ENCODE peak calls at places on chromosomes 16 and 17, in seven cellular contexts. One of them, this sample, is unnamed.

GRCh38 chr16:67967956-67968439 is 439 bp downstream of the SLC12A4 start:
- DNase-seq in gastrocnemius medialis: no peak
- DNase-seq in progenitor cell of endocrine pancreas: peak
- DNase-seq in PC-9: peak
- DNase-seq in omental fat pad: no peak
- DNase-seq in OCI-LY7: peak
- DNase-seq in adrenal gland: peak
- DNase-seq in this sample: no peak

GRCh38 chr16:67475051-67475450 is 5.9 kb downstream of the ATP6V0D1 start:
- DNase-seq in gastrocnemius medialis: no peak
- DNase-seq in progenitor cell of endocrine pancreas: no peak
- DNase-seq in PC-9: no peak
- DNase-seq in omental fat pad: no peak
- DNase-seq in OCI-LY7: no peak
- DNase-seq in adrenal gland: peak
- DNase-seq in this sample: no peak

GRCh38 chr16:89489731-89490385 is 503 bp downstream of the ANKRD11 start:
- DNase-seq in gastrocnemius medialis: no peak
- DNase-seq in progenitor cell of endocrine pancreas: peak
- DNase-seq in PC-9: no peak
- DNase-seq in omental fat pad: no peak
- DNase-seq in OCI-LY7: no peak
- DNase-seq in adrenal gland: no peak
- DNase-seq in this sample: no peak

GRCh38 chr17:45225051-45225700 is 3.5 kb downstream of the FMNL1 start:
- DNase-seq in gastrocnemius medialis: no peak
- DNase-seq in progenitor cell of endocrine pancreas: no peak
- DNase-seq in PC-9: peak
- DNase-seq in omental fat pad: no peak
- DNase-seq in OCI-LY7: peak
- DNase-seq in adrenal gland: no peak
- DNase-seq in this sample: no peak

GRCh38 chr16:61923629-61924028 is 112.6 kb downstream of the CDH8 start:
- DNase-seq in gastrocnemius medialis: no peak
- DNase-seq in progenitor cell of endocrine pancreas: no peak
- DNase-seq in PC-9: no peak
- DNase-seq in omental fat pad: no peak
- DNase-seq in OCI-LY7: no peak
- DNase-seq in adrenal gland: no peak
- DNase-seq in this sample: no peak

GRCh38 chr17:10073026-10073425 is 125.4 kb downstream of the GAS7 start:
- DNase-seq in gastrocnemius medialis: no peak
- DNase-seq in progenitor cell of endocrine pancreas: no peak
- DNase-seq in PC-9: no peak
- DNase-seq in omental fat pad: no peak
- DNase-seq in OCI-LY7: no peak
- DNase-seq in adrenal gland: no peak
- DNase-seq in this sample: no peak

GRCh38 chr16:23368469-23368868 is 66.4 kb downstream of the SCNN1B start:
- DNase-seq in gastrocnemius medialis: no peak
- DNase-seq in progenitor cell of endocrine pancreas: no peak
- DNase-seq in PC-9: no peak
- DNase-seq in omental fat pad: no peak
- DNase-seq in OCI-LY7: no peak
- DNase-seq in adrenal gland: no peak
- DNase-seq in this sample: no peak

GRCh38 chr17:28493467-28493866 is 12.7 kb upstream of the FOXN1 start:
- DNase-seq in gastrocnemius medialis: no peak
- DNase-seq in progenitor cell of endocrine pancreas: no peak
- DNase-seq in PC-9: no peak
- DNase-seq in omental fat pad: no peak
- DNase-seq in OCI-LY7: no peak
- DNase-seq in adrenal gland: peak
- DNase-seq in this sample: no peak

GRCh38 chr16:73916839-73917594 is 379.6 kb upstream of the PSMD7 start:
- DNase-seq in gastrocnemius medialis: no peak
- DNase-seq in progenitor cell of endocrine pancreas: no peak
- DNase-seq in PC-9: no peak
- DNase-seq in omental fat pad: no peak
- DNase-seq in OCI-LY7: no peak
- DNase-seq in adrenal gland: no peak
- DNase-seq in this sample: no peak

GRCh38 chr16:10539256-10539655 is 41.1 kb downstream of the EMP2 start:
- DNase-seq in gastrocnemius medialis: no peak
- DNase-seq in progenitor cell of endocrine pancreas: no peak
- DNase-seq in PC-9: peak
- DNase-seq in omental fat pad: no peak
- DNase-seq in OCI-LY7: no peak
- DNase-seq in adrenal gland: no peak
- DNase-seq in this sample: no peak

GRCh38 chr17:19309701-19310100 is 52.8 kb downstream of the B9D1 start:
- DNase-seq in gastrocnemius medialis: no peak
- DNase-seq in progenitor cell of endocrine pancreas: no peak
- DNase-seq in PC-9: peak
- DNase-seq in omental fat pad: no peak
- DNase-seq in OCI-LY7: no peak
- DNase-seq in adrenal gland: no peak
- DNase-seq in this sample: no peak

GRCh38 chr17:44793885-44794698 is 35.3 kb downstream of the ADAM11 start:
- DNase-seq in gastrocnemius medialis: no peak
- DNase-seq in progenitor cell of endocrine pancreas: no peak
- DNase-seq in PC-9: no peak
- DNase-seq in omental fat pad: no peak
- DNase-seq in OCI-LY7: no peak
- DNase-seq in adrenal gland: no peak
- DNase-seq in this sample: no peak

GRCh38 chr16:30005341-30006094 is 5.3 kb downstream of the DOC2A start:
- DNase-seq in gastrocnemius medialis: no peak
- DNase-seq in progenitor cell of endocrine pancreas: no peak
- DNase-seq in PC-9: peak
- DNase-seq in omental fat pad: no peak
- DNase-seq in OCI-LY7: peak
- DNase-seq in adrenal gland: peak
- DNase-seq in this sample: no peak

GRCh38 chr17:49572226-49572625 is 3.4 kb upstream of the NXPH3 start:
- DNase-seq in gastrocnemius medialis: no peak
- DNase-seq in progenitor cell of endocrine pancreas: no peak
- DNase-seq in PC-9: no peak
- DNase-seq in omental fat pad: no peak
- DNase-seq in OCI-LY7: no peak
- DNase-seq in adrenal gland: no peak
- DNase-seq in this sample: no peak

GRCh38 chr17:57020208-57020607 is 42.3 kb downstream of the SCPEP1 start:
- DNase-seq in gastrocnemius medialis: no peak
- DNase-seq in progenitor cell of endocrine pancreas: no peak
- DNase-seq in PC-9: no peak
- DNase-seq in omental fat pad: no peak
- DNase-seq in OCI-LY7: no peak
- DNase-seq in adrenal gland: no peak
- DNase-seq in this sample: no peak

GRCh38 chr17:57612202-57613071 is 132.7 kb downstream of the CCDC182 start:
- DNase-seq in gastrocnemius medialis: no peak
- DNase-seq in progenitor cell of endocrine pancreas: no peak
- DNase-seq in PC-9: no peak
- DNase-seq in omental fat pad: no peak
- DNase-seq in OCI-LY7: peak
- DNase-seq in adrenal gland: no peak
- DNase-seq in this sample: no peak

GRCh38 chr16:84332975-84333684 is 35.2 kb upstream of the ATP2C2 start:
- DNase-seq in gastrocnemius medialis: no peak
- DNase-seq in progenitor cell of endocrine pancreas: no peak
- DNase-seq in PC-9: peak
- DNase-seq in omental fat pad: no peak
- DNase-seq in OCI-LY7: no peak
- DNase-seq in adrenal gland: no peak
- DNase-seq in this sample: no peak

GRCh38 chr17:81339180-81339501 is 44.0 kb upstream of the SLC38A10 start:
- DNase-seq in gastrocnemius medialis: no peak
- DNase-seq in progenitor cell of endocrine pancreas: no peak
- DNase-seq in PC-9: no peak
- DNase-seq in omental fat pad: no peak
- DNase-seq in OCI-LY7: no peak
- DNase-seq in adrenal gland: no peak
- DNase-seq in this sample: no peak

GRCh38 chr17:2190014-2190413 is 113.6 kb downstream of the SMG6 start:
- DNase-seq in gastrocnemius medialis: no peak
- DNase-seq in progenitor cell of endocrine pancreas: no peak
- DNase-seq in PC-9: no peak
- DNase-seq in omental fat pad: no peak
- DNase-seq in OCI-LY7: no peak
- DNase-seq in adrenal gland: no peak
- DNase-seq in this sample: no peak

GRCh38 chr17:39617446-39618251 is 9.1 kb upstream of the PPP1R1B start:
- DNase-seq in gastrocnemius medialis: peak
- DNase-seq in progenitor cell of endocrine pancreas: no peak
- DNase-seq in PC-9: peak
- DNase-seq in omental fat pad: no peak
- DNase-seq in OCI-LY7: peak
- DNase-seq in adrenal gland: peak
- DNase-seq in this sample: no peak

GRCh38 chr16:35404273-35404672 is 1944.9 kb downstream of the TP53TG3F start:
- DNase-seq in gastrocnemius medialis: no peak
- DNase-seq in progenitor cell of endocrine pancreas: no peak
- DNase-seq in PC-9: no peak
- DNase-seq in omental fat pad: no peak
- DNase-seq in OCI-LY7: no peak
- DNase-seq in adrenal gland: no peak
- DNase-seq in this sample: no peak
- TF ChIP-seq CTCF in gastrocnemius medialis: no peak
- TF ChIP-seq CTCF in progenitor cell of endocrine pancreas: no peak
- TF ChIP-seq CTCF in PC-9: no peak
- TF ChIP-seq CTCF in omental fat pad: no peak
- TF ChIP-seq CTCF in OCI-LY7: no peak
- TF ChIP-seq CTCF in adrenal gland: no peak
- TF ChIP-seq CTCF in this sample: no peak

GRCh38 chr16:54817432-54817831 is 113.2 kb upstream of the IRX5 start:
- DNase-seq in gastrocnemius medialis: no peak
- DNase-seq in progenitor cell of endocrine pancreas: no peak
- DNase-seq in PC-9: no peak
- DNase-seq in omental fat pad: no peak
- DNase-seq in OCI-LY7: peak
- DNase-seq in adrenal gland: no peak
- DNase-seq in this sample: no peak
- TF ChIP-seq CTCF in gastrocnemius medialis: no peak
- TF ChIP-seq CTCF in progenitor cell of endocrine pancreas: peak
- TF ChIP-seq CTCF in PC-9: peak
- TF ChIP-seq CTCF in omental fat pad: no peak
- TF ChIP-seq CTCF in OCI-LY7: peak
- TF ChIP-seq CTCF in adrenal gland: no peak
- TF ChIP-seq CTCF in this sample: peak

DNA sequence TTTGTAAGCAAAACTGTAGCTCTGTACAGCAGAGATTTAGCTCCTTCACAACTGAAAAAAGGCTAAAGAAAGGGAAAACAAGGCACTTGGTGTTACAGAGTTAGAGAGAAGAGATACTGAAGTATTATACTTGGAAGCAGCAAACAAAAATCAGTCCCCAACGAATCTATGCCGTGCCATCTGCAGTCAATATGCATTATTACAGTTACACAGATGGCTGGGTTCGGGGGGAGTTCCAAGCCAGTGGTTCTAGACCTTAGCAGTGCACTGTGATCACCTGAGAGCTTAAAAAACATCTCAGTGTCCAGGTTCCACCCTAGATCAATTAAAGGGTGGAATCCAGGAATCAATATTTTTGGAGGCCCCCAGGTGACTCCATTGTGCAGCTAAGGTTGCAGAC is 489.9 kb downstream of the SHISA9 start:
- DNase-seq in gastrocnemius medialis: no peak
- DNase-seq in progenitor cell of endocrine pancreas: no peak
- DNase-seq in PC-9: no peak
- DNase-seq in omental fat pad: no peak
- DNase-seq in OCI-LY7: peak
- DNase-seq in adrenal gland: no peak
- DNase-seq in this sample: no peak
- TF ChIP-seq CTCF in gastrocnemius medialis: no peak
- TF ChIP-seq CTCF in progenitor cell of endocrine pancreas: no peak
- TF ChIP-seq CTCF in PC-9: no peak
- TF ChIP-seq CTCF in omental fat pad: no peak
- TF ChIP-seq CTCF in OCI-LY7: peak
- TF ChIP-seq CTCF in adrenal gland: no peak
- TF ChIP-seq CTCF in this sample: no peak

DNA sequence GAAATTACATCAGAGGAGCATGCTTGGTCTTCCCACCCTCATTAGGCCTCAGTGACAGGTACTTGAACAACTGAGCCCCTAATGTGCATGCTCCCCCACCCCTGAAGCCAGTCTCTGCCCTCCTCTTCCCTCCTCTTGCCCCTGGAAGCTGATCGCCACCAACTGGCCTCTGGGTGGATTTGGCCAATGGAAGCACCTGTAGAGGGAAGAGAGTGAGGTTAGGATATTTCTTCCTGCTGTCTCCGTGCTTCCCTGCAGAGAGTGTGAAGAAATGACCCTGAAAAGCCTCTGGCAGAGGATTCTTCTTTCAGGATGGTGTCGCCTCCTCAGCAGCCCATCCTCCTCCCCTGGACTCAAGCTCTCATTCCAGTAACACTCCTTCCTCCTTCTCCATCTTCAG is 5.9 kb upstream of the CBLN1 start:
- DNase-seq in gastrocnemius medialis: no peak
- DNase-seq in progenitor cell of endocrine pancreas: no peak
- DNase-seq in PC-9: no peak
- DNase-seq in omental fat pad: no peak
- DNase-seq in OCI-LY7: no peak
- DNase-seq in adrenal gland: no peak
- DNase-seq in this sample: no peak
- TF ChIP-seq CTCF in gastrocnemius medialis: no peak
- TF ChIP-seq CTCF in progenitor cell of endocrine pancreas: no peak
- TF ChIP-seq CTCF in PC-9: no peak
- TF ChIP-seq CTCF in omental fat pad: no peak
- TF ChIP-seq CTCF in OCI-LY7: no peak
- TF ChIP-seq CTCF in adrenal gland: no peak
- TF ChIP-seq CTCF in this sample: no peak

GRCh38 chr16:57493767-57494166 is 7.5 kb upstream of the DOK4 start:
- DNase-seq in gastrocnemius medialis: no peak
- DNase-seq in progenitor cell of endocrine pancreas: no peak
- DNase-seq in PC-9: no peak
- DNase-seq in omental fat pad: no peak
- DNase-seq in OCI-LY7: no peak
- DNase-seq in adrenal gland: no peak
- DNase-seq in this sample: no peak
- TF ChIP-seq CTCF in gastrocnemius medialis: no peak
- TF ChIP-seq CTCF in progenitor cell of endocrine pancreas: no peak
- TF ChIP-seq CTCF in PC-9: no peak
- TF ChIP-seq CTCF in omental fat pad: no peak
- TF ChIP-seq CTCF in OCI-LY7: no peak
- TF ChIP-seq CTCF in adrenal gland: no peak
- TF ChIP-seq CTCF in this sample: no peak